ENCODE peak calls at places on chromosomes 11 and 22, in four cellular contexts. H, Z, L and Q are unnamed samples.
A peak's percentile ranks its signal among the peaks of the same experiment; 100 is the strongest.

GRCh38 chr11:106446961-106447360 is 369.5 kb downstream of the AASDHPPT start:
- DNase-seq in L (no peak), H (no peak), Z (no peak), Q (no peak)

GRCh38 chr11:106088896-106089295 is 11.4 kb downstream of the AASDHPPT start:
- DNase-seq in Z (no peak), H (no peak), L (no peak), Q (no peak)

GRCh38 chr11:112608466-112608865 is 347.8 kb upstream of the PLET1 start:
- DNase-seq in Z (no peak), H (no peak), L (no peak), Q (no peak)

GRCh38 chr22:36541831-36542391 is 12.9 kb upstream of the EIF3D start:
- DNase-seq in Z (no peak), L (peak; percentile 96), H (peak; percentile 60), Q (no peak)

GRCh38 chr11:27158763-27159679 is 118.4 kb downstream of the BBOX1 start:
- DNase-seq in L (peak; percentile 96), Z (peak; percentile 76), H (peak; percentile 47), Q (peak; percentile 68)

GRCh38 chr11:9755561-9755960 is 91.7 kb downstream of the SWAP70 start:
- DNase-seq in L (peak; percentile 84), H (no peak), Z (no peak), Q (no peak)

GRCh38 chr11:101442936-101443521 is 140.8 kb downstream of the TRPC6 start:
- DNase-seq in H (no peak), L (no peak), Z (no peak), Q (no peak)

GRCh38 chr11:104432526-104432925 is 268.6 kb upstream of the PDGFD start:
- DNase-seq in Z (no peak), H (no peak), L (no peak), Q (no peak)

GRCh38 chr11:44698228-44698923 is 28.4 kb upstream of the TSPAN18 start:
- DNase-seq in Z (no peak), L (no peak), H (no peak), Q (no peak)

GRCh38 chr22:48198489-48199459 is 1436.3 kb downstream of the TBC1D22A start:
- DNase-seq in Z (no peak), H (no peak), L (no peak), Q (no peak)

GRCh38 chr22:19330865-19331418 is 39.4 kb upstream of the CLTCL1 start:
- DNase-seq in L (no peak), Z (no peak), H (no peak), Q (no peak)

GRCh38 chr11:33268945-33269567 is 11.9 kb downstream of the HIPK3 start:
- DNase-seq in Z (no peak), L (peak; percentile 39), H (no peak), Q (no peak)

GRCh38 chr11:2898366-2899079 is 12.9 kb upstream of the CDKN1C start:
- DNase-seq in Z (no peak), H (peak; percentile 66), L (peak; percentile 93), Q (no peak)

GRCh38 chr11:128909438-128910125 is 18.4 kb downstream of the KCNJ5 start:
- DNase-seq in H (no peak), Z (no peak), L (no peak), Q (no peak)

GRCh38 chr22:41501209-41501608 is 32.3 kb downstream of the ACO2 start:
- DNase-seq in H (no peak), Z (no peak), L (no peak), Q (no peak)

GRCh38 chr11:116835042-116835772 is 2.2 kb downstream of the APOA1 start:
- DNase-seq in Z (peak; percentile 71), L (no peak), H (no peak), Q (peak; percentile 55)